ENCODE peak calls at places on chromosomes 6 and 20, in nine cellular contexts. T, A, V, I, L, F, X, W and K are unnamed samples.

GRCh38 chr20:39568090-39568489 is 605.9 kb downstream of the DHX35 start:
- DNase-seq in A (peak; percentile 24), I (no peak), X (peak; percentile 97), T (no peak), L (no peak), F (no peak), W (no peak), V (no peak), K (no peak)

GRCh38 chr6:166998256-166999144 is 697 bp upstream of the CEP43 start:
- DNase-seq in F (peak; percentile 66), X (no peak), T (no peak), L (peak; percentile 81), V (peak; percentile 69), A (no peak), I (peak; percentile 33), W (no peak), K (peak; percentile 34)

GRCh38 chr6:140828833-140829232 is 1303.9 kb upstream of the GJE1 start:
- DNase-seq in T (no peak), I (no peak), A (no peak), F (no peak), L (no peak), V (no peak), W (no peak), X (no peak), K (no peak)

GRCh38 chr6:125099211-125100017 is 54.2 kb upstream of the TPD52L1 start:
- DNase-seq in V (peak; percentile 76), T (peak; percentile 67), X (no peak), F (peak; percentile 85), A (peak; percentile 19), L (peak; percentile 73), W (peak; percentile 49), I (peak; percentile 62), K (peak; percentile 78)

GRCh38 chr6:32224696-32225095 is 829 bp upstream of the NOTCH4 start:
- DNase-seq in V (no peak), F (peak; percentile 6), I (no peak), L (no peak), T (no peak), X (no peak), A (no peak), W (no peak), K (no peak)

GRCh38 chr6:139847322-139847797 is 472.9 kb upstream of the CITED2 start:
- DNase-seq in X (no peak), I (no peak), T (no peak), V (no peak), A (no peak), W (no peak), F (no peak), L (no peak), K (no peak)

GRCh38 chr6:168540713-168541291 is 99.8 kb downstream of the SMOC2 start:
- DNase-seq in X (no peak), W (no peak), F (no peak), I (no peak), L (no peak), V (no peak), A (no peak), T (no peak), K (no peak)

GRCh38 chr6:149999636-150000035 is 25.7 kb downstream of the RAET1L start:
- DNase-seq in W (no peak), T (no peak), V (no peak), F (no peak), I (no peak), L (no peak), X (no peak), A (no peak), K (no peak)

GRCh38 chr20:10565922-10566897 is 107.6 kb downstream of the JAG1 start:
- DNase-seq in A (no peak), T (no peak), I (no peak), L (no peak), X (no peak), F (no peak), W (no peak), V (no peak), K (no peak)

GRCh38 chr6:54770328-54770727 is 76.2 kb upstream of the FAM83B start:
- DNase-seq in V (no peak), X (no peak), I (no peak), F (no peak), A (no peak), L (no peak), T (no peak), W (no peak), K (no peak)

GRCh38 chr6:6810727-6811126 is 222.2 kb downstream of the LY86 start:
- DNase-seq in T (no peak), F (no peak), V (no peak), L (no peak), X (no peak), W (no peak), I (no peak), A (peak; percentile 55), K (no peak)

GRCh38 chr6:100593522-100593921 is 128.8 kb upstream of the SIM1 start:
- DNase-seq in X (peak; percentile 88), W (no peak), V (peak; percentile 5), F (no peak), T (no peak), A (no peak), L (no peak), I (no peak), K (no peak)

GRCh38 chr20:52340036-52340634 is 148.6 kb upstream of the ZFP64 start:
- DNase-seq in W (no peak), I (no peak), A (no peak), F (no peak), X (no peak), L (no peak), V (peak; percentile 0), T (peak; percentile 82), K (peak; percentile 41)

GRCh38 chr6:124203812-124204167 is 400.1 kb downstream of the NKAIN2 start:
- DNase-seq in A (no peak), L (no peak), W (no peak), X (no peak), T (no peak), I (no peak), V (no peak), F (no peak), K (no peak)

GRCh38 chr6:142378138-142378875 is 76.5 kb downstream of the ADGRG6 start:
- DNase-seq in L (no peak), X (peak; percentile 81), W (peak; percentile 53), A (no peak), V (peak; percentile 89), F (no peak), I (no peak), T (peak; percentile 74), K (no peak)

GRCh38 chr6:402901-403658 is 11.5 kb downstream of the IRF4 start:
- DNase-seq in F (no peak), A (no peak), X (no peak), T (no peak), I (no peak), V (no peak), L (no peak), W (no peak), K (no peak)

GRCh38 chr20:63755933-63756647 is 16.5 kb downstream of the SLC2A4RG start:
- DNase-seq in T (no peak), A (no peak), X (no peak), W (no peak), V (no peak), L (peak; percentile 34), I (no peak), F (no peak), K (no peak)

DNA sequence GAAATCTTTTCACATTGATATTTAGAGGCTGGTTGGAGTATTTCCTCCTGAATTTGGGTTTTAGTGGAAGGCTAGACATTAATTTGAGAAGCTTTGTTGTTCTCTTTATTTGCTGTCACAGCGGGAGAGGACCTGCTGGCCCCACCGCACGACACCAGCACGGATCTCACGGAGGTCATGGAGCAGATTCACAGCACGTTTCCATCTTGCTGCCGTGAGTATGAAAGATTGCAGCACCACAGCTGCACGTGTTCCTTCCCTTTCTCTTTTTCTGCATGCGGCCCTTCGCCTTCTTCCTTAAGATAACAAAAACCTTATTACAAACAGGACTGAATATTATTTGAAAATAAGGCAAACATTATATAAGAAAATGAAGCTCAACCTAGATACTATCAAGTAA is 555.5 kb downstream of the UTRN start:
- DNase-seq in I (no peak), F (no peak), A (no peak), L (no peak), T (no peak), V (no peak), W (no peak), X (no peak), K (no peak)
- H3K36me3 ChIP-seq in I (no peaks in the 10 kb centered on the region), F (peaks cover 72% of the 10 kb centered on the region), A (no peaks in the 10 kb centered on the region), L (no peaks in the 10 kb centered on the region), T (peaks cover 5% of the 10 kb centered on the region), V (peaks cover 82% of the 10 kb centered on the region), W (no peaks in the 10 kb centered on the region), X (no peaks in the 10 kb centered on the region), K (peaks cover 4% of the 10 kb centered on the region)

GRCh38 chr6:152135755-152136448 is 328.4 kb downstream of the ESR1 start:
- DNase-seq in A (no peak), F (no peak), L (no peak), T (no peak), X (no peak), V (no peak), W (no peak), I (no peak), K (no peak)

GRCh38 chr6:152142116-152142515 is 334.6 kb downstream of the ESR1 start:
- DNase-seq in T (no peak), L (no peak), W (no peak), F (no peak), A (no peak), X (peak; percentile 37), V (peak; percentile 32), I (no peak), K (no peak)

GRCh38 chr6:152130441-152130840 is 323.0 kb downstream of the ESR1 start:
- DNase-seq in W (no peak), X (no peak), A (no peak), T (no peak), I (no peak), L (no peak), V (peak; percentile 49), F (no peak), K (no peak)

GRCh38 chr6:152136449-152136825 is 329.0 kb downstream of the ESR1 start:
- DNase-seq in X (no peak), L (no peak), I (no peak), V (no peak), A (no peak), T (no peak), F (no peak), W (peak; percentile 28), K (peak; percentile 55)
- H3K36me3 ChIP-seq in X (peaks cover 5% of the 10 kb centered on the region), L (no peaks in the 10 kb centered on the region), I (peaks cover 4% of the 10 kb centered on the region), V (peaks cover 87% of the 10 kb centered on the region), A (no peaks in the 10 kb centered on the region), T (peaks cover 5% of the 10 kb centered on the region), F (peaks cover 96% of the 10 kb centered on the region), W (no peaks in the 10 kb centered on the region), K (no peaks in the 10 kb centered on the region)

DNA sequence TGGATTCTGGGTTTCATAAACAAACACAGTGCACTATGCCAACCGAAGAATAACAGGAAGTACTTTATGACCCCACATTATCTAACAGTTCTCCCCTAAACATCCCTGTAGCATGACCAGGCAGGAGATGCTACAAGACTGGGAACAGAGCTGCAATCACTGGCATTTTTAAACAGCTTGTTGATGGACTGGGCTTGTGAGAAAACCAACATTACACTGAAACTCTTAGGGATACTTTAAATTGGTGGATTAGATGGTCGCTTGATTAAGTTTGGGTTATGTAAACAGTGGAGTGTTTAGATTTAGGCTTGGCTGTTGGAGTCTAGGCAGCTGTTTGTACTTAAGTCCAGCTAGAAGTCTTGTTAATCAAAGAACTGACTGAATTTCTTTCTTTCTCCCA is 234.2 kb upstream of the BMP2 start:
- DNase-seq in V (peak; percentile 57), T (peak; percentile 39), A (no peak), L (no peak), W (no peak), X (no peak), F (no peak), I (no peak), K (no peak)
- H3K36me3 ChIP-seq in V (no peaks in the 10 kb centered on the region), T (no peaks in the 10 kb centered on the region), A (no peaks in the 10 kb centered on the region), L (no peaks in the 10 kb centered on the region), W (no peaks in the 10 kb centered on the region), X (no peaks in the 10 kb centered on the region), F (no peaks in the 10 kb centered on the region), I (no peaks in the 10 kb centered on the region), K (no peaks in the 10 kb centered on the region)

GRCh38 chr20:50122763-50123162 is 9.8 kb upstream of the UBE2V1 start:
- DNase-seq in T (no peak), V (no peak), X (no peak), A (no peak), W (no peak), L (no peak), F (no peak), I (no peak), K (no peak)
- H3K36me3 ChIP-seq in T (peaks cover 26% of the 10 kb centered on the region), V (peaks cover 50% of the 10 kb centered on the region), X (peaks cover 14% of the 10 kb centered on the region), A (no peaks in the 10 kb centered on the region), W (peaks cover 24% of the 10 kb centered on the region), L (no peaks in the 10 kb centered on the region), F (peaks cover 46% of the 10 kb centered on the region), I (no peaks in the 10 kb centered on the region), K (peaks cover 14% of the 10 kb centered on the region)